ENCODE peak calls at places on chromosomes 6 and 20, in eight cellular contexts. One of them, this sample, is unnamed.

GRCh38 chr6:133298801-133299200 is 57.6 kb downstream of the EYA4 start:
- DNase-seq in left kidney: no peak
- DNase-seq in neural crest cell: no peak
- DNase-seq in bronchial epithelial cell: no peak
- DNase-seq in effector CD4-positive, alpha-beta T cell: no peak
- DNase-seq in left ventricle myocardium inferior: no peak
- DNase-seq in MV-4-11: no peak
- DNase-seq in A549: no peak
- DNase-seq in this sample: no peak

GRCh38 chr6:12585497-12585958 is 131.0 kb upstream of the PHACTR1 start:
- DNase-seq in left kidney: peak
- DNase-seq in neural crest cell: no peak
- DNase-seq in bronchial epithelial cell: no peak
- DNase-seq in effector CD4-positive, alpha-beta T cell: no peak
- DNase-seq in left ventricle myocardium inferior: peak
- DNase-seq in MV-4-11: no peak
- DNase-seq in A549: no peak
- DNase-seq in this sample: no peak

GRCh38 chr6:161429921-161430490 is 156.1 kb upstream of the AGPAT4 start:
- DNase-seq in left kidney: no peak
- DNase-seq in neural crest cell: no peak
- DNase-seq in bronchial epithelial cell: no peak
- DNase-seq in effector CD4-positive, alpha-beta T cell: no peak
- DNase-seq in left ventricle myocardium inferior: no peak
- DNase-seq in MV-4-11: peak
- DNase-seq in A549: no peak
- DNase-seq in this sample: no peak

GRCh38 chr20:46852313-46852712 is 42.3 kb upstream of the EYA2 start:
- DNase-seq in left kidney: no peak
- DNase-seq in neural crest cell: no peak
- DNase-seq in bronchial epithelial cell: no peak
- DNase-seq in effector CD4-positive, alpha-beta T cell: no peak
- DNase-seq in left ventricle myocardium inferior: no peak
- DNase-seq in MV-4-11: no peak
- DNase-seq in A549: no peak
- DNase-seq in this sample: no peak

GRCh38 chr20:17518339-17519052 is 12.7 kb downstream of the BFSP1 start:
- DNase-seq in left kidney: peak
- DNase-seq in neural crest cell: no peak
- DNase-seq in bronchial epithelial cell: no peak
- DNase-seq in effector CD4-positive, alpha-beta T cell: no peak
- DNase-seq in left ventricle myocardium inferior: no peak
- DNase-seq in MV-4-11: peak
- DNase-seq in A549: no peak
- DNase-seq in this sample: peak

GRCh38 chr6:165692106-165692653 is 29.1 kb upstream of the PDE10A start:
- DNase-seq in left kidney: no peak
- DNase-seq in neural crest cell: no peak
- DNase-seq in bronchial epithelial cell: no peak
- DNase-seq in effector CD4-positive, alpha-beta T cell: no peak
- DNase-seq in left ventricle myocardium inferior: no peak
- DNase-seq in MV-4-11: no peak
- DNase-seq in A549: no peak
- DNase-seq in this sample: no peak

GRCh38 chr6:103405321-103405720 is 1454.4 kb downstream of the HACE1 start:
- DNase-seq in left kidney: no peak
- DNase-seq in neural crest cell: no peak
- DNase-seq in bronchial epithelial cell: no peak
- DNase-seq in effector CD4-positive, alpha-beta T cell: no peak
- DNase-seq in left ventricle myocardium inferior: no peak
- DNase-seq in MV-4-11: no peak
- DNase-seq in A549: no peak
- DNase-seq in this sample: no peak

GRCh38 chr6:160974304-160974771 is 17.2 kb upstream of the MAP3K4 start:
- DNase-seq in left kidney: peak
- DNase-seq in neural crest cell: no peak
- DNase-seq in bronchial epithelial cell: peak
- DNase-seq in effector CD4-positive, alpha-beta T cell: no peak
- DNase-seq in left ventricle myocardium inferior: peak
- DNase-seq in MV-4-11: no peak
- DNase-seq in A549: no peak
- DNase-seq in this sample: peak